ENCODE peak calls at places on chromosomes 1 and 21, in ten cellular contexts. B is Peyer's patch; V is anterior cingulate cortex; S is NCI-H510A; I is pancreas; O is stimulated activated effector memory CD8-positive, alpha-beta T cell treated with anti-CD3 and anti-CD28 coated beads, Interleukin-12 subunit alpha, Interleukin-12 subunit beta, amount 100 ng/mL, for 72 hours; K is AG04449; Q is epithelial cell of esophagus; H is HFF-Myc; F is uterus. R is an unnamed sample.

GRCh38 chr1:50348449-50349241 is 74.6 kb downstream of the DMRTA2 start:
- DNase-seq in B (peak), V (peak), S (no peak), I (peak), O (peak), K (peak), Q (peak), H (peak), F (peak), R (peak)

GRCh38 chr21:41365377-41366107 is 3.7 kb downstream of the MX2 start:
- DNase-seq in B (no peak), V (no peak), S (no peak), I (no peak), O (no peak), K (no peak), Q (no peak), H (no peak), F (no peak), R (no peak)

GRCh38 chr1:18241932-18242331 is 134.3 kb downstream of the IGSF21 start:
- DNase-seq in B (no peak), V (no peak), S (peak), I (no peak), O (no peak), K (no peak), Q (no peak), H (no peak), F (no peak), R (no peak)

GRCh38 chr1:214549604-214550338 is 1.6 kb downstream of the PTPN14 start:
- DNase-seq in B (no peak), V (no peak), S (no peak), I (no peak), O (no peak), K (no peak), Q (peak), H (no peak), F (no peak), R (no peak)

GRCh38 chr1:203359010-203359571 is 8.2 kb upstream of the FMOD start:
- DNase-seq in B (no peak), V (no peak), S (no peak), I (no peak), O (no peak), K (no peak), Q (no peak), H (no peak), F (peak), R (no peak)

GRCh38 chr1:68339505-68339904 is 107.2 kb upstream of the WLS start:
- DNase-seq in B (no peak), V (no peak), S (no peak), I (no peak), O (no peak), K (no peak), Q (peak), H (no peak), F (no peak), R (no peak)

GRCh38 chr1:244322791-244323521 is 128.8 kb downstream of the ADSS2 start:
- DNase-seq in B (no peak), V (no peak), S (no peak), I (peak), O (no peak), K (peak), Q (peak), H (peak), F (peak), R (peak)

GRCh38 chr1:212466913-212467650 is 34.4 kb downstream of the NENF start:
- DNase-seq in B (no peak), V (no peak), S (no peak), I (no peak), O (no peak), K (no peak), Q (peak), H (no peak), F (no peak), R (peak)

GRCh38 chr1:29852248-29852647 is 615.9 kb downstream of the PTPRU start:
- DNase-seq in B (no peak), V (no peak), S (no peak), I (no peak), O (no peak), K (no peak), Q (no peak), H (no peak), F (no peak), R (no peak)

GRCh38 chr1:59445040-59445439 is 148.1 kb downstream of the FGGY start:
- DNase-seq in B (no peak), V (no peak), S (no peak), I (no peak), O (no peak), K (no peak), Q (peak), H (no peak), F (peak), R (no peak)

GRCh38 chr1:92485374-92486250 is 1.1 kb downstream of the GFI1 start:
- DNase-seq in B (peak), V (no peak), S (peak), I (peak), O (peak), K (no peak), Q (peak), H (no peak), F (no peak), R (peak)

GRCh38 chr1:76302711-76303347 is 228.3 kb downstream of the ST6GALNAC3 start:
- DNase-seq in B (no peak), V (no peak), S (no peak), I (no peak), O (no peak), K (no peak), Q (no peak), H (no peak), F (no peak), R (no peak)

GRCh38 chr1:17128361-17128760 is 9.1 kb upstream of the PADI2 start:
- DNase-seq in B (no peak), V (no peak), S (no peak), I (no peak), O (no peak), K (peak), Q (peak), H (peak), F (no peak), R (peak)

GRCh38 chr1:45014403-45015028 is 2.5 kb downstream of the UROD start:
- DNase-seq in B (peak), V (peak), S (peak), I (peak), O (peak), K (peak), Q (peak), H (peak), F (peak), R (peak)

GRCh38 chr21:38819719-38820147 is 14.0 kb downstream of the ETS2 start:
- DNase-seq in B (no peak), V (no peak), S (no peak), I (no peak), O (no peak), K (no peak), Q (peak), H (no peak), F (no peak), R (peak)

GRCh38 chr1:112536561-112536960 is 27.8 kb downstream of the WNT2B start:
- DNase-seq in B (no peak), V (no peak), S (no peak), I (no peak), O (no peak), K (no peak), Q (no peak), H (no peak), F (no peak), R (no peak)

GRCh38 chr1:211352985-211353515 is 26.4 kb downstream of the TRAF5 start:
- DNase-seq in B (peak), V (no peak), S (no peak), I (no peak), O (peak), K (no peak), Q (peak), H (no peak), F (peak), R (peak)

GRCh38 chr1:53572802-53573148 is 113.6 kb downstream of the DMRTB1 start:
- DNase-seq in B (no peak), V (no peak), S (peak), I (no peak), O (no peak), K (no peak), Q (peak), H (no peak), F (no peak), R (peak)

GRCh38 chr1:18972531-18972930 is 16.1 kb upstream of the IFFO2 start:
- DNase-seq in B (no peak), V (no peak), S (no peak), I (no peak), O (no peak), K (no peak), Q (peak), H (no peak), F (peak), R (peak)

GRCh38 chr1:228275435-228276342 is 67.8 kb downstream of the OBSCN start:
- DNase-seq in B (peak), V (peak), S (no peak), I (peak), O (peak), K (peak), Q (peak), H (peak), F (peak), R (peak)

GRCh38 chr1:168728452-168729404 is at the start of gene DPT:
- DNase-seq in B (no peak), V (no peak), S (no peak), I (no peak), O (no peak), K (no peak), Q (no peak), H (peak), F (peak), R (no peak)

GRCh38 chr1:221035680-221036153 is 156.5 kb downstream of the HLX start:
- DNase-seq in B (no peak), V (no peak), S (no peak), I (no peak), O (no peak), K (no peak), Q (peak), H (peak), F (no peak), R (no peak)

R was measured in HT-29.